ENCODE peak calls at places on chromosomes 4 and X, in six cellular contexts. One of them, this sample, is unnamed. For H3K4me1 and H3K36me3, the result is how much of the 10 kb centered on the place peaks cover.

GRCh38 chr4:175951794-175952193 is 113.8 kb upstream of the WDR17 start:
- DNase-seq in lung: no peak
- DNase-seq in DND-41: no peak
- DNase-seq in astrocyte: peak
- DNase-seq in stomach: peak
- DNase-seq in mucosa of descending colon: no peak
- DNase-seq in this sample: no peak

GRCh38 chr4:1879491-1879890 is 8.3 kb downstream of the NSD2 start:
- DNase-seq in lung: no peak
- DNase-seq in DND-41: no peak
- DNase-seq in astrocyte: no peak
- DNase-seq in stomach: no peak
- DNase-seq in mucosa of descending colon: no peak
- DNase-seq in this sample: no peak

GRCh38 chr4:88659061-88659889 is 38.4 kb downstream of the NAP1L5 start:
- DNase-seq in lung: peak
- DNase-seq in DND-41: peak
- DNase-seq in astrocyte: peak
- DNase-seq in stomach: peak
- DNase-seq in mucosa of descending colon: no peak
- DNase-seq in this sample: peak

GRCh38 chrX:23394421-23394820 is 59.8 kb downstream of the PTCHD1 start:
- DNase-seq in lung: peak
- DNase-seq in DND-41: peak
- DNase-seq in astrocyte: peak
- DNase-seq in stomach: peak
- DNase-seq in mucosa of descending colon: no peak
- DNase-seq in this sample: no peak

GRCh38 chrX:120408168-120408567 is 46.3 kb downstream of the ATP1B4 start:
- DNase-seq in lung: no peak
- DNase-seq in DND-41: no peak
- DNase-seq in astrocyte: no peak
- DNase-seq in stomach: no peak
- DNase-seq in mucosa of descending colon: no peak
- DNase-seq in this sample: no peak

GRCh38 chrX:118420462-118420861 is 74.6 kb downstream of the WDR44 start:
- DNase-seq in lung: no peak
- DNase-seq in DND-41: no peak
- DNase-seq in astrocyte: peak
- DNase-seq in stomach: no peak
- DNase-seq in mucosa of descending colon: no peak
- DNase-seq in this sample: peak

GRCh38 chrX:39491548-39492297 is 606.0 kb downstream of the BCOR start:
- DNase-seq in lung: no peak
- DNase-seq in DND-41: no peak
- DNase-seq in astrocyte: no peak
- DNase-seq in stomach: no peak
- DNase-seq in mucosa of descending colon: no peak
- DNase-seq in this sample: no peak

GRCh38 chr4:100128338-100128737 is 61.9 kb downstream of the DDIT4L start:
- DNase-seq in lung: no peak
- DNase-seq in DND-41: no peak
- DNase-seq in astrocyte: no peak
- DNase-seq in stomach: no peak
- DNase-seq in mucosa of descending colon: no peak
- DNase-seq in this sample: no peak

GRCh38 chr4:81828991-81829390 is 357.3 kb upstream of the RASGEF1B start:
- DNase-seq in lung: no peak
- DNase-seq in DND-41: no peak
- DNase-seq in astrocyte: no peak
- DNase-seq in stomach: peak
- DNase-seq in mucosa of descending colon: no peak
- DNase-seq in this sample: no peak

GRCh38 chr4:99221980-99222379 is 2.9 kb upstream of the ADH6 start:
- DNase-seq in lung: no peak
- DNase-seq in DND-41: no peak
- DNase-seq in astrocyte: no peak
- DNase-seq in stomach: no peak
- DNase-seq in mucosa of descending colon: no peak
- DNase-seq in this sample: no peak

GRCh38 chrX:19627533-19627932 is 112.2 kb upstream of the MAP3K15 start:
- DNase-seq in lung: no peak
- DNase-seq in DND-41: no peak
- DNase-seq in astrocyte: peak
- DNase-seq in stomach: no peak
- DNase-seq in mucosa of descending colon: no peak
- DNase-seq in this sample: no peak

GRCh38 chrX:101550825-101551767 is 749 bp downstream of the ARMCX1 start:
- DNase-seq in lung: peak
- DNase-seq in DND-41: no peak
- DNase-seq in astrocyte: peak
- DNase-seq in stomach: no peak
- DNase-seq in mucosa of descending colon: no peak
- DNase-seq in this sample: no peak

GRCh38 chr4:124433500-124433899 is 279.0 kb downstream of the ANKRD50 start:
- DNase-seq in lung: no peak
- DNase-seq in DND-41: no peak
- DNase-seq in astrocyte: peak
- DNase-seq in stomach: no peak
- DNase-seq in mucosa of descending colon: peak
- DNase-seq in this sample: no peak

GRCh38 chr4:86847576-86847975 is 1.6 kb downstream of the SLC10A6 start:
- DNase-seq in lung: no peak
- DNase-seq in DND-41: no peak
- DNase-seq in astrocyte: no peak
- DNase-seq in stomach: no peak
- DNase-seq in mucosa of descending colon: no peak
- DNase-seq in this sample: no peak

GRCh38 chr4:102439835-102440234 is 61.3 kb upstream of the NFKB1 start:
- DNase-seq in lung: no peak
- DNase-seq in DND-41: no peak
- DNase-seq in astrocyte: peak
- DNase-seq in stomach: no peak
- DNase-seq in mucosa of descending colon: no peak
- DNase-seq in this sample: no peak
- H3K4me1 ChIP-seq in lung: under half
- H3K4me1 ChIP-seq in DND-41: under half
- H3K4me1 ChIP-seq in astrocyte: under half
- H3K4me1 ChIP-seq in stomach: under half
- H3K4me1 ChIP-seq in mucosa of descending colon: under half
- H3K4me1 ChIP-seq in this sample: under half

DNA sequence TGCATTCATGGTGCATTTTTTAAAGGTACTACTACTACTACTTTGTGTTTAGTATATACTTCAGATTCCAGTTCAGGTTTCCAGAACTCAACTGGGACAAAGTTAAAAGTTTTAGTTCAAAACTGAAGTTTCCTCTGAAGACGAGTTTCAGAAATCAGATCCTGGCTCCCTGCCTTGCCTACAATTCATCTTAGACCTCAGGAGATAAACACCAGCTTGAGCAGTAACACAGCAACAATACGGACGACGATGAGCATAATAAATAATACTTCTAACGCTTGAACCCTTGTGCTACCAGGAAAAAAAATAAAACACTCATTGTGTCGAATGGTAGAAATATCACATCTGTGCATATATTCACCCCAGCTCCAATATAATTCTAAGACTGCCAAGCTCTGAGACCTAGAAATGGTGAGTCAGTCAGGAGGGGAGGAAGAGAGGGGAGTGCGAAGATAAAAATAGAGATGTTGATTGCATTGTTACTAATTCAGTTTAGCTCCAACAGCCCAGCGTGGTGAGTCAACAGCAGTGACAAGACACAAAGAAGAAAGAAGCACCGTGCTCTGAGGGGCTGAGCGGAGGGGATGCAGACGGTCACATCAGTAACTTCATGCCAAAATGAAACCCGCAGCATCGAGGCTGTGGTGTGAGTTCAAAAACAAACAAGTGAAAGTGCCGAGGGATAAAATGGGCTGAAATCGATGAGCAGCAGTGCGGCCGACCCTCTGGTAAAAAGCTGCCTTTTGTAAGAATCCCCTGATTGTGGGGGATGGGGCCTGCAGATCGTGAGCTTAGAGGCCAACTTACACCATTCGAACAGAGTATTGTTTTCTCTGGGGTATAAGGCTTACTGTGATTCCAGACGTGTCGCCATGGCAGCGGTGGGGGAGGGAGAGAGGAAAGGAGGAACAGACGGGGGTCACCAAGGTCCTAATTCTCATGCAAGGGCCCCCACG is 150.3 kb downstream of the MGST2 start:
- DNase-seq in lung: no peak
- DNase-seq in DND-41: no peak
- DNase-seq in astrocyte: peak
- DNase-seq in stomach: no peak
- DNase-seq in mucosa of descending colon: no peak
- DNase-seq in this sample: peak
- H3K4me3 ChIP-seq in lung: no peak
- H3K4me3 ChIP-seq in DND-41: no peak
- H3K4me3 ChIP-seq in astrocyte: peak
- H3K4me3 ChIP-seq in stomach: peak
- H3K4me3 ChIP-seq in mucosa of descending colon: no peak
- H3K4me3 ChIP-seq in this sample: no peak

GRCh38 chr4:748461-748860 is 42.8 kb downstream of the PCGF3 start:
- DNase-seq in lung: no peak
- DNase-seq in DND-41: no peak
- DNase-seq in astrocyte: no peak
- DNase-seq in stomach: no peak
- DNase-seq in mucosa of descending colon: peak
- DNase-seq in this sample: no peak
- H3K36me3 ChIP-seq in lung: under half
- H3K36me3 ChIP-seq in DND-41: under half
- H3K36me3 ChIP-seq in astrocyte: under half
- H3K36me3 ChIP-seq in stomach: half or more
- H3K36me3 ChIP-seq in mucosa of descending colon: under half
- H3K36me3 ChIP-seq in this sample: under half

DNA sequence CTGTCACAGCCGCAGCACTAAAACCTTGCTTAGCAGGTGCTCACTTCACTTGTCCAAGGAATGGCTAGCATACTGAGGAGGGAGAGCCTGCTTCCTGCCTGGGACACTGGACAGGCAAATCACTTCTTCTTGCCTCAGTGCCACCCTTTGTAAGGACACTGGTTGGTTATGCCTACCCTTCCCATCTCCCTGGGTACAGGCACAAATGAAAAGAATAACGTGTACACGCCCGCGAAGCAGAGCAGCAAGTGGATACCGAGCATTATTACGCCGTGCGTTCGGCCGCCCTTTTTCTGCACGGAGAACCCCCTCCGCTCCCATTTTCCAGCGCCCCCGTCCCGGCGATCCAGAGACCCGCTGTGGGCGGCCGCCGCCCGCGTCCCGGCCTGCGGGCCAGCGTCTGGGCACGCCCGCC is 338 bp upstream of the KLHL2 start:
- DNase-seq in lung: no peak
- DNase-seq in DND-41: no peak
- DNase-seq in astrocyte: peak
- DNase-seq in stomach: no peak
- DNase-seq in mucosa of descending colon: no peak
- DNase-seq in this sample: peak
- H3K4me1 ChIP-seq in lung: under half
- H3K4me1 ChIP-seq in DND-41: under half
- H3K4me1 ChIP-seq in astrocyte: under half
- H3K4me1 ChIP-seq in stomach: half or more
- H3K4me1 ChIP-seq in mucosa of descending colon: under half
- H3K4me1 ChIP-seq in this sample: under half

DNA sequence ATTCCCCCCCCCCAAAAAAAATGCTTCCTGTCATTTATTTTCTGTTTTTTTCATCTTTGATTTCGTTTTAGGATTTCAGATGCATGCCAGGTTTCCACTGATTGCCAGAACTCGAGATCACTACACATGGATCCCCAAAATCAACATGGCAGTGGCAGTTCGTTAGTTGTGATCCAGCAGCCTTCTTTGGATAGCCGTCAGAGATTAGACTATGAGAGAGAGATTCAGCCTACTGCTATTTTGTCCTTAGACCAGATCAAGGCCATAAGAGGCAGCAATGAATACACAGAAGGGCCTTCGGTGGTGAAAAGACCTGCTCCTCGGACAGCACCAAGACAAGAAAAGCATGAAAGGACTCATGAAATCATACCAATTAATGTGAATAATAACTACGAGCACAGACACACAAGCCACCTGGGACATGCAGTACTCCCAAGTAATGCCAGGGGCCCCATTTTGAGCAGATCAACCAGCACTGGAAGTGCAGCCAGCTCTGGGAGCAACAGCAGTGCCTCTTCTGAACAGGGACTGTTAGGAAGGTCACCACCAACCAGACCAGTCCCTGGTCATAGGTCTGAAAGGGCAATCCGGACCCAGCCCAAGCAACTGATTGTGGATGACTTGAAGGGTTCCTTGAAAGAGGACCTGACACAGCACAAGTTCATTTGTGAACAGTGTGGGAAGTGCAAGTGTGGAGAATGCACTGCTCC is 5.0 kb downstream of the SPRY1 start:
- DNase-seq in lung: no peak
- DNase-seq in DND-41: no peak
- DNase-seq in astrocyte: no peak
- DNase-seq in stomach: no peak
- DNase-seq in mucosa of descending colon: no peak
- DNase-seq in this sample: no peak
- H3K4me3 ChIP-seq in lung: no peak
- H3K4me3 ChIP-seq in DND-41: no peak
- H3K4me3 ChIP-seq in astrocyte: no peak
- H3K4me3 ChIP-seq in stomach: peak
- H3K4me3 ChIP-seq in mucosa of descending colon: no peak
- H3K4me3 ChIP-seq in this sample: no peak